ENCODE peak calls at places on chromosome 13, in four cellular contexts. I is effector memory CD4-positive, alpha-beta T cell; Y is mucosa of descending colon; G is ascending aorta. Z is an unnamed sample.
A peak's percentile ranks its signal among the peaks of the same experiment; 100 is the strongest.

GRCh38 chr13:106186366-106187030 is 349.0 kb downstream of the EFNB2 start:
- DNase-seq in I (no peak), Y (no peak), G (no peak), Z (no peak)

GRCh38 chr13:52406629-52407028 is 657 bp upstream of the THSD1 start:
- DNase-seq in I (no peak), Y (no peak), G (no peak), Z (no peak)

GRCh38 chr13:26973946-26974345 is 197.7 kb downstream of the USP12 start:
- DNase-seq in I (no peak), Y (no peak), G (no peak), Z (no peak)

GRCh38 chr13:114313061-114313860 is 1.0 kb upstream of the CHAMP1 start:
- DNase-seq in I (no peak), Y (no peak), G (no peak), Z (peak; percentile 21)

GRCh38 chr13:79992111-79992510 is 348.8 kb downstream of the SPRY2 start:
- DNase-seq in I (no peak), Y (no peak), G (no peak), Z (no peak)

GRCh38 chr13:40063278-40063698 is 407.8 kb downstream of the COG6 start:
- DNase-seq in I (no peak), Y (no peak), G (no peak), Z (no peak)

GRCh38 chr13:25902946-25903345 is 148.9 kb downstream of the SHISA2 start:
- DNase-seq in I (no peak), Y (no peak), G (no peak), Z (no peak)

GRCh38 chr13:38824342-38824741 is 137.5 kb downstream of the FREM2 start:
- DNase-seq in I (no peak), Y (no peak), G (no peak), Z (no peak)

GRCh38 chr13:112349681-112350080 is 26.5 kb upstream of the SPACA7 start:
- DNase-seq in I (no peak), Y (no peak), G (no peak), Z (no peak)

GRCh38 chr13:112531263-112531794 is 56.6 kb downstream of the TUBGCP3 start:
- DNase-seq in I (no peak), Y (no peak), G (no peak), Z (no peak)

GRCh38 chr13:41034862-41035261 is 15.7 kb upstream of the ELF1 start:
- DNase-seq in I (no peak), Y (no peak), G (no peak), Z (no peak)

GRCh38 chr13:30841161-30841560 is 64.9 kb upstream of the MEDAG start:
- DNase-seq in I (no peak), Y (no peak), G (no peak), Z (no peak)

GRCh38 chr13:49649244-49649962 is 21.1 kb downstream of the ARL11 start:
- DNase-seq in I (no peak), Y (no peak), G (no peak), Z (no peak)

GRCh38 chr13:90947976-90948375 is 399.5 kb upstream of the MIR17HG start:
- DNase-seq in I (no peak), Y (no peak), G (no peak), Z (no peak)

GRCh38 chr13:99969934-99970760 is 1.4 kb downstream of the ZIC5 start:
- DNase-seq in I (no peak), Y (no peak), G (no peak), Z (no peak)

GRCh38 chr13:95603887-95604533 is 40.5 kb downstream of the DZIP1 start:
- DNase-seq in I (no peak), Y (no peak), G (no peak), Z (no peak)

GRCh38 chr13:57418067-57418677 is 213.4 kb upstream of the PCDH17 start:
- DNase-seq in I (no peak), Y (no peak), G (no peak), Z (no peak)

GRCh38 chr13:95457294-95457693 is 95.2 kb upstream of the CLDN10 start:
- DNase-seq in I (no peak), Y (no peak), G (no peak), Z (no peak)

GRCh38 chr13:31001647-31002046 is 69.2 kb downstream of the TEX26 start:
- DNase-seq in I (no peak), Y (no peak), G (no peak), Z (no peak)

GRCh38 chr13:24564881-24565280 is 52.3 kb upstream of the PARP4 start:
- DNase-seq in I (no peak), Y (no peak), G (no peak), Z (no peak)

GRCh38 chr13:71517004-71517403 is 350.0 kb downstream of the DACH1 start:
- DNase-seq in I (no peak), Y (no peak), G (no peak), Z (no peak)

GRCh38 chr13:52809310-52809769 is 39.1 kb downstream of the PCDH8 start:
- DNase-seq in I (no peak), Y (peak; percentile 58), G (no peak), Z (peak; percentile 84)

GRCh38 chr13:45474584-45475454 is 10.1 kb downstream of the COG3 start:
- DNase-seq in I (no peak), Y (no peak), G (no peak), Z (no peak)

GRCh38 chr13:44305216-44305615 is 68.4 kb upstream of the SERP2 start:
- DNase-seq in I (no peak), Y (no peak), G (no peak), Z (no peak)

GRCh38 chr13:45119469-45119989 is 781 bp upstream of the GTF2F2 start:
- DNase-seq in I (peak; percentile 68), Y (no peak), G (no peak), Z (peak; percentile 34)

GRCh38 chr13:74132768-74133656 is 1.2 kb downstream of the KLF12 start:
- DNase-seq in I (peak; percentile 16), Y (peak; percentile 63), G (peak; percentile 67), Z (peak; percentile 33)

GRCh38 chr13:44040070-44040753 is 160.5 kb downstream of the LACC1 start:
- DNase-seq in I (no peak), Y (no peak), G (no peak), Z (no peak)

GRCh38 chr13:51175001-51175400 is 47.2 kb upstream of the FAM124A start:
- DNase-seq in I (no peak), Y (no peak), G (no peak), Z (no peak)

GRCh38 chr13:105030851-105031250 is 1504.6 kb downstream of the EFNB2 start:
- DNase-seq in I (no peak), Y (no peak), G (no peak), Z (no peak)

GRCh38 chr13:40152145-40152544 is 496.7 kb downstream of the COG6 start:
- DNase-seq in I (no peak), Y (no peak), G (peak; percentile 69), Z (no peak)

GRCh38 chr13:82257790-82258507 is 1624.3 kb downstream of the SLITRK1 start:
- DNase-seq in I (no peak), Y (no peak), G (no peak), Z (peak; percentile 25)

GRCh38 chr13:23579072-23579885 is 9.1 kb downstream of the TNFRSF19 start:
- DNase-seq in I (peak; percentile 83), Y (peak; percentile 92), G (peak; percentile 92), Z (peak; percentile 96)

GRCh38 chr13:29532821-29533220 is 62.7 kb downstream of the SLC7A1 start:
- DNase-seq in I (no peak), Y (no peak), G (no peak), Z (no peak)

GRCh38 chr13:29538625-29538976 is 56.9 kb downstream of the SLC7A1 start:
- DNase-seq in I (no peak), Y (no peak), G (no peak), Z (no peak)

GRCh38 chr13:29536853-29537252 is 58.6 kb downstream of the SLC7A1 start:
- DNase-seq in I (no peak), Y (no peak), G (no peak), Z (no peak)

GRCh38 chr13:29537736-29538624 is 57.5 kb downstream of the SLC7A1 start:
- DNase-seq in I (no peak), Y (no peak), G (no peak), Z (no peak)

DNA sequence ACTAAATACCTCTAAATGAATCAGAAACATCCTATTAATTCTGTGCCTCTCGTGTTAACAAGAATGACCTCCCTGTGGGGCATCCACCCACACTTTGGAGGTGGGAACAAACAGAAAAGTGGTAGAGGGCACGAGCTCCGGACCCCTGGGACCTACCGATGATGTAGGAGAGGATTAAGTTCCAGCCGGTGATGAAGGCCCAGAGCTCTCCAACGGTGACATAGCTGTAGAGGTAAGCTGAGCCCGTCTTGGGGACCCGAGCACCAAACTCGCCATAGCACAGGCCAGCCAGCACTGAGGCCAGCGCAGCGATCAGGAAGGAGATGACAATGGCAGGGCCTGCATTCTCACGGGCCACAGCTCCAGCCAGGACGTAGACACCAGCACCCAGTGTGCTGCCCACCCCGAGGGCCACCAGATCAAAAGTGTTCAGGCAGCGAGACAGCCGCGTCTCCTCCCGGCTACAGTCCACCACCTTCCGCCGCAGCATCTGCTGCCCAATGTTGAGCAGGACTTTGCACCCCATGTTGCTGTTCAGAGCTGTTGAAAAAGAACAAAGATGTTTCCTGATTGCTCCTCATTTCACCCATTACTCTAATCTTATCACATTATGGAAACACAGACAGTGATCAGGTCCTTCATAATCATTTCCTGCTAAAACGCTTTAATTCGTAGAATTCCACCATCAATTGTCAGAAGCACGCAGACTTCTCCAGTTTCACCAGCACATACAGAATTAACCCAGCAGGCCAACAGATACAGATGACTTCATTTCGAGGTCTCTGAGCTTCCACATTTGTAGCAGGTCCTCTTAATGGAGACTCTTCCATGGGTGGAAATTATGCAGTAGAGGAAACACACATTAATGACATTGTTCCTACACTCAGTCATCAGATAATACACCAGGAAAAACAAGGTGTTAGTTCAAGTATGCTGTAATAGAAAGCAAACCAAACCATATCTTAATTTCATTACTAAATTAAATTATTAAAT is 59.5 kb downstream of the SLC7A1 start:
- DNase-seq in I (no peak), Y (no peak), G (peak; percentile 56), Z (no peak)
- H3K36me3 ChIP-seq in I (peaks cover 33% of the 10 kb centered on the region), Y (no peaks in the 10 kb centered on the region), G (peaks cover 9% of the 10 kb centered on the region), Z (no peaks in the 10 kb centered on the region)

GRCh38 chr13:98877466-98877865 is 100.4 kb downstream of the DOCK9 start:
- DNase-seq in I (no peak), Y (no peak), G (no peak), Z (no peak)
- H3K36me3 ChIP-seq in I (peaks cover 83% of the 10 kb centered on the region), Y (no peaks in the 10 kb centered on the region), G (peaks cover 32% of the 10 kb centered on the region), Z (no peaks in the 10 kb centered on the region)

DNA sequence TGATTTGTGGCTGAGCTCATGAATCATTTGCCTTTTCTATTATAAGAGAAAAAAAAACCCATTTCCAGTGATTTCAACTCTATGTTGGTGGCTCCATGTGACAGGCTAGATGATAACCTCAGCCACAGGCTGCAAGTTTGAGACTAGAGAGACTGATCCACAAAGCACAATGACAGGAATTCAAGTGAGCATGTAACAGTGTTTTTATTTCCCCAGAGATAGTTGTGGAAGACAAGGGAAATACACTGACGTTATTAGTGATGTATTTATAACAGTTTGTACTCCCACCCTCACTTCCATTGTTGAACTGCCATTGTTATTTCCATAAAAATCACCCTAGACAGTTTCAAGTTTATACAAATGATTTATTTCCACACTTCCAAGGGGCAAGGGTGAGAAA is 27.9 kb upstream of the EDNRB start:
- DNase-seq in I (no peak), Y (no peak), G (no peak), Z (no peak)
- H3K36me3 ChIP-seq in I (no peaks in the 10 kb centered on the region), Y (no peaks in the 10 kb centered on the region), G (no peaks in the 10 kb centered on the region), Z (no peaks in the 10 kb centered on the region)

GRCh38 chr13:29520671-29521070 is 74.8 kb downstream of the SLC7A1 start:
- DNase-seq in I (no peak), Y (no peak), G (no peak), Z (no peak)

GRCh38 chr13:29521336-29521735 is 74.2 kb downstream of the SLC7A1 start:
- DNase-seq in I (no peak), Y (no peak), G (no peak), Z (no peak)

GRCh38 chr13:29516880-29517279 is 78.6 kb downstream of the SLC7A1 start:
- DNase-seq in I (no peak), Y (no peak), G (no peak), Z (no peak)

GRCh38 chr13:29522044-29522685 is 73.3 kb downstream of the SLC7A1 start:
- DNase-seq in I (no peak), Y (no peak), G (peak; percentile 89), Z (no peak)

GRCh38 chr13:29519921-29520320 is 75.6 kb downstream of the SLC7A1 start:
- DNase-seq in I (no peak), Y (no peak), G (no peak), Z (no peak)
- H3K36me3 ChIP-seq in I (peaks cover 78% of the 10 kb centered on the region), Y (no peaks in the 10 kb centered on the region), G (peaks cover 46% of the 10 kb centered on the region), Z (no peaks in the 10 kb centered on the region)